ENCODE peak calls at places on chromosomes 16 and 17, in six cellular contexts. K, G, T, W, N and L are unnamed samples.

GRCh38 chr17:61408151-61409041 is 8.8 kb downstream of the TBX2 start:
- DNase-seq in K (no peak), G (no peak), T (no peak), W (no peak), N (no peak), L (no peak)

GRCh38 chr17:6641374-6641818 is 536 bp downstream of the TXNDC17 start:
- DNase-seq in K (no peak), G (no peak), T (no peak), W (no peak), N (no peak), L (peak; percentile 26)

GRCh38 chr17:42010898-42011516 is 6.2 kb downstream of the DNAJC7 start:
- DNase-seq in K (no peak), G (peak; percentile 32), T (no peak), W (peak; percentile 52), N (no peak), L (peak; percentile 92)

GRCh38 chr16:66740533-66740932 is 10.9 kb downstream of the DYNC1LI2 start:
- DNase-seq in K (no peak), G (peak; percentile 67), T (no peak), W (no peak), N (no peak), L (no peak)

GRCh38 chr17:38637951-38638350 is 32.2 kb upstream of the SRCIN1 start:
- DNase-seq in K (no peak), G (no peak), T (no peak), W (no peak), N (no peak), L (no peak)

GRCh38 chr17:7886227-7887037 is 2.2 kb upstream of the CHD3 start:
- DNase-seq in K (no peak), G (peak; percentile 40), T (no peak), W (no peak), N (no peak), L (no peak)

GRCh38 chr17:69575346-69575761 is 160.9 kb downstream of the MAP2K6 start:
- DNase-seq in K (no peak), G (peak; percentile 61), T (no peak), W (no peak), N (peak; percentile 78), L (no peak)

GRCh38 chr16:7182510-7183109 is 150.0 kb upstream of the RBFOX1 start:
- DNase-seq in K (no peak), G (no peak), T (no peak), W (no peak), N (no peak), L (no peak)

GRCh38 chr16:87317766-87318121 is 552 bp upstream of the C16orf95 start:
- DNase-seq in K (no peak), G (peak; percentile 61), T (no peak), W (peak; percentile 67), N (peak; percentile 27), L (peak; percentile 60)

GRCh38 chr16:14011006-14011405 is 60.1 kb upstream of the MRTFB start:
- DNase-seq in K (no peak), G (no peak), T (no peak), W (no peak), N (no peak), L (no peak)